ENCODE peak calls at places on chromosomes 5 and 9, in six cellular contexts. One of them, this sample, is unnamed.

GRCh38 chr9:79221084-79221483 is 350.7 kb upstream of the TLE4 start:
- DNase-seq in dorsolateral prefrontal cortex: no peak
- DNase-seq in suprapubic skin: no peak
- DNase-seq in transverse colon: no peak
- DNase-seq in WERI-Rb-1: no peak
- DNase-seq in lung: no peak
- DNase-seq in this sample: no peak

GRCh38 chr5:150068961-150069618 is 17.3 kb downstream of the CSF1R start:
- DNase-seq in transverse colon: no peak
- DNase-seq in lung: no peak
- DNase-seq in suprapubic skin: peak
- DNase-seq in WERI-Rb-1: no peak
- DNase-seq in dorsolateral prefrontal cortex: no peak
- DNase-seq in this sample: no peak

GRCh38 chr9:126531035-126531571 is 82.6 kb upstream of the LMX1B start:
- DNase-seq in dorsolateral prefrontal cortex: no peak
- DNase-seq in WERI-Rb-1: no peak
- DNase-seq in suprapubic skin: no peak
- DNase-seq in lung: no peak
- DNase-seq in transverse colon: no peak
- DNase-seq in this sample: no peak

GRCh38 chr5:1415059-1415425 is 30.2 kb downstream of the SLC6A3 start:
- DNase-seq in lung: no peak
- DNase-seq in WERI-Rb-1: no peak
- DNase-seq in suprapubic skin: peak
- DNase-seq in dorsolateral prefrontal cortex: no peak
- DNase-seq in transverse colon: no peak
- DNase-seq in this sample: no peak

GRCh38 chr5:173689713-173690360 is 73.4 kb upstream of the BOD1 start:
- DNase-seq in WERI-Rb-1: no peak
- DNase-seq in suprapubic skin: no peak
- DNase-seq in dorsolateral prefrontal cortex: peak
- DNase-seq in transverse colon: peak
- DNase-seq in lung: no peak
- DNase-seq in this sample: no peak

GRCh38 chr9:136757328-136757727 is 715 bp downstream of the LCN8 start:
- DNase-seq in dorsolateral prefrontal cortex: peak
- DNase-seq in WERI-Rb-1: no peak
- DNase-seq in suprapubic skin: no peak
- DNase-seq in lung: no peak
- DNase-seq in transverse colon: no peak
- DNase-seq in this sample: no peak

GRCh38 chr5:157214399-157214798 is 33.8 kb downstream of the ITK start:
- DNase-seq in dorsolateral prefrontal cortex: no peak
- DNase-seq in transverse colon: no peak
- DNase-seq in suprapubic skin: no peak
- DNase-seq in WERI-Rb-1: no peak
- DNase-seq in lung: no peak
- DNase-seq in this sample: no peak

GRCh38 chr5:107888541-107888940 is 217.8 kb upstream of the EFNA5 start:
- DNase-seq in dorsolateral prefrontal cortex: no peak
- DNase-seq in suprapubic skin: no peak
- DNase-seq in WERI-Rb-1: no peak
- DNase-seq in transverse colon: no peak
- DNase-seq in lung: no peak
- DNase-seq in this sample: no peak

GRCh38 chr5:8184455-8185063 is 315.6 kb downstream of the MTRR start:
- DNase-seq in transverse colon: peak
- DNase-seq in WERI-Rb-1: peak
- DNase-seq in lung: no peak
- DNase-seq in dorsolateral prefrontal cortex: no peak
- DNase-seq in suprapubic skin: no peak
- DNase-seq in this sample: no peak

GRCh38 chr5:41508186-41508585 is 2.2 kb downstream of the PLCXD3 start:
- DNase-seq in lung: no peak
- DNase-seq in transverse colon: no peak
- DNase-seq in WERI-Rb-1: no peak
- DNase-seq in dorsolateral prefrontal cortex: no peak
- DNase-seq in suprapubic skin: no peak
- DNase-seq in this sample: no peak

GRCh38 chr9:33818832-33819500 is 2.0 kb downstream of the UBE2R2 start:
- DNase-seq in transverse colon: no peak
- DNase-seq in lung: no peak
- DNase-seq in WERI-Rb-1: no peak
- DNase-seq in suprapubic skin: no peak
- DNase-seq in dorsolateral prefrontal cortex: no peak
- DNase-seq in this sample: no peak

GRCh38 chr5:78361226-78361993 is 993 bp downstream of the SCAMP1 start:
- DNase-seq in dorsolateral prefrontal cortex: peak
- DNase-seq in lung: peak
- DNase-seq in WERI-Rb-1: peak
- DNase-seq in transverse colon: peak
- DNase-seq in suprapubic skin: no peak
- DNase-seq in this sample: no peak

GRCh38 chr5:35244171-35244570 is 13.9 kb upstream of the PRLR start:
- DNase-seq in dorsolateral prefrontal cortex: no peak
- DNase-seq in lung: no peak
- DNase-seq in suprapubic skin: no peak
- DNase-seq in transverse colon: no peak
- DNase-seq in WERI-Rb-1: no peak
- DNase-seq in this sample: no peak

GRCh38 chr5:3660630-3661029 is 65.0 kb downstream of the IRX1 start:
- DNase-seq in suprapubic skin: no peak
- DNase-seq in WERI-Rb-1: no peak
- DNase-seq in transverse colon: no peak
- DNase-seq in dorsolateral prefrontal cortex: no peak
- DNase-seq in lung: no peak
- DNase-seq in this sample: no peak

GRCh38 chr9:79598562-79599345 is 27.0 kb downstream of the TLE4 start:
- DNase-seq in lung: no peak
- DNase-seq in transverse colon: no peak
- DNase-seq in suprapubic skin: no peak
- DNase-seq in dorsolateral prefrontal cortex: no peak
- DNase-seq in WERI-Rb-1: no peak
- DNase-seq in this sample: no peak

GRCh38 chr5:87074934-87075541 is 192.6 kb upstream of the RASA1 start:
- DNase-seq in transverse colon: peak
- DNase-seq in suprapubic skin: no peak
- DNase-seq in WERI-Rb-1: no peak
- DNase-seq in dorsolateral prefrontal cortex: no peak
- DNase-seq in lung: no peak
- DNase-seq in this sample: no peak

GRCh38 chr5:55763736-55764420 is 26.0 kb downstream of the DDX4 start:
- DNase-seq in lung: no peak
- DNase-seq in dorsolateral prefrontal cortex: no peak
- DNase-seq in WERI-Rb-1: no peak
- DNase-seq in suprapubic skin: no peak
- DNase-seq in transverse colon: no peak
- DNase-seq in this sample: no peak

GRCh38 chr5:41600738-41601137 is 90.3 kb upstream of the PLCXD3 start:
- DNase-seq in suprapubic skin: no peak
- DNase-seq in lung: no peak
- DNase-seq in WERI-Rb-1: no peak
- DNase-seq in dorsolateral prefrontal cortex: no peak
- DNase-seq in transverse colon: no peak
- DNase-seq in this sample: no peak

GRCh38 chr5:143480001-143480400 is 76.5 kb upstream of the NR3C1 start:
- DNase-seq in transverse colon: no peak
- DNase-seq in dorsolateral prefrontal cortex: no peak
- DNase-seq in lung: no peak
- DNase-seq in WERI-Rb-1: no peak
- DNase-seq in suprapubic skin: no peak
- DNase-seq in this sample: no peak

GRCh38 chr5:179918742-179919486 is 11.2 kb upstream of the TBC1D9B start:
- DNase-seq in WERI-Rb-1: no peak
- DNase-seq in dorsolateral prefrontal cortex: no peak
- DNase-seq in lung: no peak
- DNase-seq in transverse colon: no peak
- DNase-seq in suprapubic skin: no peak
- DNase-seq in this sample: no peak

GRCh38 chr5:56012281-56012963 is 17.7 kb upstream of the IL6ST start:
- DNase-seq in transverse colon: peak
- DNase-seq in suprapubic skin: no peak
- DNase-seq in lung: no peak
- DNase-seq in WERI-Rb-1: no peak
- DNase-seq in dorsolateral prefrontal cortex: no peak
- DNase-seq in this sample: no peak

GRCh38 chr9:86126998-86127972 is 27.9 kb upstream of the GOLM1 start:
- DNase-seq in WERI-Rb-1: no peak
- DNase-seq in dorsolateral prefrontal cortex: no peak
- DNase-seq in transverse colon: peak
- DNase-seq in lung: peak
- DNase-seq in suprapubic skin: no peak
- DNase-seq in this sample: peak

GRCh38 chr9:93996367-93996766 is 41.2 kb upstream of the BARX1 start:
- DNase-seq in dorsolateral prefrontal cortex: no peak
- DNase-seq in suprapubic skin: no peak
- DNase-seq in transverse colon: no peak
- DNase-seq in WERI-Rb-1: no peak
- DNase-seq in lung: no peak
- DNase-seq in this sample: no peak

GRCh38 chr5:137752873-137753226 is 1.3 kb downstream of the HNRNPA0 start:
- DNase-seq in WERI-Rb-1: no peak
- DNase-seq in lung: peak
- DNase-seq in transverse colon: peak
- DNase-seq in suprapubic skin: no peak
- DNase-seq in dorsolateral prefrontal cortex: no peak
- DNase-seq in this sample: no peak

GRCh38 chr5:80156156-80156555 is 99.7 kb downstream of the SERINC5 start:
- DNase-seq in dorsolateral prefrontal cortex: no peak
- DNase-seq in WERI-Rb-1: no peak
- DNase-seq in suprapubic skin: no peak
- DNase-seq in lung: no peak
- DNase-seq in transverse colon: no peak
- DNase-seq in this sample: no peak

GRCh38 chr9:38079410-38080105 is 10.5 kb upstream of the SHB start:
- DNase-seq in WERI-Rb-1: peak
- DNase-seq in transverse colon: peak
- DNase-seq in lung: peak
- DNase-seq in suprapubic skin: peak
- DNase-seq in dorsolateral prefrontal cortex: no peak
- DNase-seq in this sample: no peak

GRCh38 chr5:138611295-138612220 is 36.4 kb upstream of the HSPA9 start:
- DNase-seq in dorsolateral prefrontal cortex: peak
- DNase-seq in lung: no peak
- DNase-seq in WERI-Rb-1: peak
- DNase-seq in suprapubic skin: peak
- DNase-seq in transverse colon: no peak
- DNase-seq in this sample: no peak

GRCh38 chr5:142295084-142295758 is 29.6 kb downstream of the SPRY4 start:
- DNase-seq in dorsolateral prefrontal cortex: no peak
- DNase-seq in suprapubic skin: no peak
- DNase-seq in transverse colon: no peak
- DNase-seq in lung: no peak
- DNase-seq in WERI-Rb-1: no peak
- DNase-seq in this sample: no peak

GRCh38 chr9:121372239-121372562 is 2.2 kb upstream of the STOM start:
- DNase-seq in transverse colon: no peak
- DNase-seq in lung: no peak
- DNase-seq in WERI-Rb-1: no peak
- DNase-seq in dorsolateral prefrontal cortex: no peak
- DNase-seq in suprapubic skin: no peak
- DNase-seq in this sample: no peak

GRCh38 chr5:60843693-60844428 is at the start of gene ELOVL7:
- DNase-seq in lung: peak
- DNase-seq in WERI-Rb-1: peak
- DNase-seq in transverse colon: peak
- DNase-seq in dorsolateral prefrontal cortex: peak
- DNase-seq in suprapubic skin: no peak
- DNase-seq in this sample: no peak
- TF ChIP-seq CTCF in lung: no peak
- TF ChIP-seq CTCF in WERI-Rb-1: peak
- TF ChIP-seq CTCF in transverse colon: peak
- TF ChIP-seq CTCF in dorsolateral prefrontal cortex: no peak
- TF ChIP-seq CTCF in suprapubic skin: peak
- TF ChIP-seq CTCF in this sample: peak

DNA sequence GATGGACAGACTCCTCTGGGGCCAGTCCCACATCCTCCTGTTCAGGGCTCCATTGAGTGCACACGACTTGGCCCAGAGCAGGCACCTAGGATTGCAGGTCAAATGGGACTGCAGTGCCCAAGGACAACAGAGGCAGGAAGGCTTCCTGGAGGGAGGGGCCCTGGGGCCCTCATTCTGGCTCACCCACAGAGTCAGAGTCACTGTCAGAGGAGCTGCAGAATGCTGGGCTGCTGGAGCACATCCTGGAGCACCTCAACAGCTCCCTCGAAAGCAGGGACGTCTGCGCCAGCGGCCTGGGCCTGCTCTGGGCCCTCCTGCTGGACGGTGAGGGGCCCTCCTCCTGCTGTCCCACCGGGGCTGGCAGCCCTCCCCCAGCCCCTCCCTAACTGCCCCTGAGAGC is 15.1 kb downstream of the REXO4 start:
- DNase-seq in lung: no peak
- DNase-seq in transverse colon: no peak
- DNase-seq in dorsolateral prefrontal cortex: no peak
- DNase-seq in WERI-Rb-1: no peak
- DNase-seq in suprapubic skin: no peak
- DNase-seq in this sample: no peak
- TF ChIP-seq CTCF in lung: no peak
- TF ChIP-seq CTCF in transverse colon: no peak
- TF ChIP-seq CTCF in dorsolateral prefrontal cortex: no peak
- TF ChIP-seq CTCF in WERI-Rb-1: no peak
- TF ChIP-seq CTCF in suprapubic skin: no peak
- TF ChIP-seq CTCF in this sample: no peak

GRCh38 chr9:4038182-4038723 is 261.6 kb downstream of the GLIS3 start:
- DNase-seq in transverse colon: no peak
- DNase-seq in dorsolateral prefrontal cortex: no peak
- DNase-seq in suprapubic skin: no peak
- DNase-seq in lung: no peak
- DNase-seq in WERI-Rb-1: no peak
- DNase-seq in this sample: no peak
- TF ChIP-seq CTCF in transverse colon: no peak
- TF ChIP-seq CTCF in dorsolateral prefrontal cortex: no peak
- TF ChIP-seq CTCF in suprapubic skin: no peak
- TF ChIP-seq CTCF in lung: no peak
- TF ChIP-seq CTCF in WERI-Rb-1: no peak
- TF ChIP-seq CTCF in this sample: no peak

GRCh38 chr9:89943309-89943708 is 338.5 kb downstream of the GADD45G start:
- DNase-seq in suprapubic skin: no peak
- DNase-seq in lung: no peak
- DNase-seq in dorsolateral prefrontal cortex: no peak
- DNase-seq in WERI-Rb-1: no peak
- DNase-seq in transverse colon: no peak
- DNase-seq in this sample: no peak

GRCh38 chr9:89942643-89943042 is 337.8 kb downstream of the GADD45G start:
- DNase-seq in transverse colon: no peak
- DNase-seq in WERI-Rb-1: no peak
- DNase-seq in dorsolateral prefrontal cortex: no peak
- DNase-seq in suprapubic skin: no peak
- DNase-seq in lung: no peak
- DNase-seq in this sample: no peak

GRCh38 chr9:89946741-89947140 is 341.9 kb downstream of the GADD45G start:
- DNase-seq in lung: no peak
- DNase-seq in WERI-Rb-1: no peak
- DNase-seq in dorsolateral prefrontal cortex: no peak
- DNase-seq in transverse colon: no peak
- DNase-seq in suprapubic skin: no peak
- DNase-seq in this sample: no peak

GRCh38 chr9:89943728-89944127 is 338.9 kb downstream of the GADD45G start:
- DNase-seq in transverse colon: no peak
- DNase-seq in lung: no peak
- DNase-seq in suprapubic skin: no peak
- DNase-seq in dorsolateral prefrontal cortex: no peak
- DNase-seq in WERI-Rb-1: no peak
- DNase-seq in this sample: no peak

GRCh38 chr9:89945133-89945532 is 340.3 kb downstream of the GADD45G start:
- DNase-seq in transverse colon: no peak
- DNase-seq in suprapubic skin: no peak
- DNase-seq in WERI-Rb-1: no peak
- DNase-seq in dorsolateral prefrontal cortex: no peak
- DNase-seq in lung: no peak
- DNase-seq in this sample: no peak
- TF ChIP-seq CTCF in transverse colon: no peak
- TF ChIP-seq CTCF in suprapubic skin: no peak
- TF ChIP-seq CTCF in WERI-Rb-1: peak
- TF ChIP-seq CTCF in dorsolateral prefrontal cortex: no peak
- TF ChIP-seq CTCF in lung: no peak
- TF ChIP-seq CTCF in this sample: no peak